ENCODE peak calls at places on chromosome 20, in five cellular contexts. O is occipital lobe, R is lower lobe of right lung, J is HTR-8/SVneo, W is NCI-H460. G is an unnamed sample.
A peak's percentile ranks its signal among the peaks of the same experiment; 100 is the strongest.

GRCh38 chr20:4090756-4091331 is 75.5 kb upstream of the RNF24 start:
- DNase-seq in O (no peak), R (no peak), J (peak; percentile 39), W (no peak), G (peak; percentile 77)

GRCh38 chr20:35956616-35957015 is 2.3 kb upstream of the SCAND1 start:
- DNase-seq in O (no peak), R (no peak), J (no peak), W (no peak), G (no peak)

GRCh38 chr20:9235518-9235917 is 166.6 kb downstream of the PLCB4 start:
- DNase-seq in O (no peak), R (no peak), J (peak; percentile 23), W (no peak), G (peak; percentile 46)

GRCh38 chr20:32019156-32019510 is 8.9 kb downstream of the CCM2L start:
- DNase-seq in O (no peak), R (peak; percentile 43), J (peak; percentile 52), W (no peak), G (no peak)

GRCh38 chr20:44637490-44638372 is 13.8 kb downstream of the ADA start:
- DNase-seq in O (no peak), R (no peak), J (no peak), W (no peak), G (no peak)

GRCh38 chr20:62858059-62858458 is 3.6 kb downstream of the TCFL5 start:
- DNase-seq in O (peak; percentile 53), R (no peak), J (no peak), W (no peak), G (no peak)

GRCh38 chr20:50152394-50153152 is 950 bp downstream of the PEDS1 start:
- DNase-seq in O (no peak), R (no peak), J (no peak), W (no peak), G (no peak)

GRCh38 chr20:43096471-43096870 is 93.2 kb downstream of the PTPRT start:
- DNase-seq in O (peak; percentile 25), R (no peak), J (no peak), W (no peak), G (no peak)

GRCh38 chr20:34001378-34001777 is 7.7 kb downstream of the RALY start:
- DNase-seq in O (no peak), R (no peak), J (no peak), W (no peak), G (peak; percentile 34)

GRCh38 chr20:60152792-60153191 is 194.6 kb downstream of the CDH26 start:
- DNase-seq in O (no peak), R (no peak), J (no peak), W (no peak), G (no peak)